ENCODE peak calls at places on chromosomes 2 and 18, in four cellular contexts. One of them, this sample, is unnamed.
A peak's percentile ranks its signal among the peaks of the same experiment; 100 is the strongest.

GRCh38 chr2:28539095-28539494 is 43.2 kb downstream of the PLB1 start:
- DNase-seq in SK-N-SH: no peak
- DNase-seq in sigmoid colon: no peak
- DNase-seq in tibial nerve: no peak
- DNase-seq in this sample: no peak

GRCh38 chr18:28032177-28032576 is 144.8 kb downstream of the CDH2 start:
- DNase-seq in SK-N-SH: no peak
- DNase-seq in sigmoid colon: no peak
- DNase-seq in tibial nerve: no peak
- DNase-seq in this sample: no peak

GRCh38 chr2:124774781-124775180 is 749.7 kb downstream of the CNTNAP5 start:
- DNase-seq in SK-N-SH: no peak
- DNase-seq in sigmoid colon: no peak
- DNase-seq in tibial nerve: no peak
- DNase-seq in this sample: no peak

GRCh38 chr2:85976106-85976920 is 87.5 kb upstream of the ST3GAL5 start:
- DNase-seq in SK-N-SH: no peak
- DNase-seq in sigmoid colon: peak; percentile 47
- DNase-seq in tibial nerve: no peak
- DNase-seq in this sample: no peak

GRCh38 chr2:166900700-166901099 is 12.4 kb downstream of the XIRP2 start:
- DNase-seq in SK-N-SH: no peak
- DNase-seq in sigmoid colon: no peak
- DNase-seq in tibial nerve: no peak
- DNase-seq in this sample: no peak

GRCh38 chr2:168599738-168600137 is 143.7 kb downstream of the CERS6 start:
- DNase-seq in SK-N-SH: no peak
- DNase-seq in sigmoid colon: no peak
- DNase-seq in tibial nerve: no peak
- DNase-seq in this sample: no peak

GRCh38 chr2:37625156-37625555 is 46.3 kb downstream of the CDC42EP3 start:
- DNase-seq in SK-N-SH: no peak
- DNase-seq in sigmoid colon: no peak
- DNase-seq in tibial nerve: no peak
- DNase-seq in this sample: no peak

GRCh38 chr2:38029512-38029911 is 46.4 kb downstream of the CYP1B1 start:
- DNase-seq in SK-N-SH: no peak
- DNase-seq in sigmoid colon: no peak
- DNase-seq in tibial nerve: no peak
- DNase-seq in this sample: no peak

GRCh38 chr2:102021776-102022175 is 30.0 kb downstream of the IL1R2 start:
- DNase-seq in SK-N-SH: no peak
- DNase-seq in sigmoid colon: no peak
- DNase-seq in tibial nerve: no peak
- DNase-seq in this sample: no peak
- H3K4me1 ChIP-seq in SK-N-SH: no peaks in the 10 kb centered on the region
- H3K4me1 ChIP-seq in sigmoid colon: peaks cover 4% of the 10 kb centered on the region
- H3K4me1 ChIP-seq in tibial nerve: no peaks in the 10 kb centered on the region
- H3K4me1 ChIP-seq in this sample: peaks cover 8% of the 10 kb centered on the region

GRCh38 chr18:2903006-2903405 is 56.2 kb downstream of the EMILIN2 start:
- DNase-seq in SK-N-SH: peak; percentile 36
- DNase-seq in sigmoid colon: peak; percentile 86
- DNase-seq in tibial nerve: peak; percentile 69
- DNase-seq in this sample: peak; percentile 85
- H3K27me3 ChIP-seq in SK-N-SH: no peaks in the 10 kb centered on the region
- H3K27me3 ChIP-seq in sigmoid colon: no peaks in the 10 kb centered on the region
- H3K27me3 ChIP-seq in tibial nerve: no peaks in the 10 kb centered on the region
- H3K27me3 ChIP-seq in this sample: no peaks in the 10 kb centered on the region

GRCh38 chr2:13252615-13253014 is 535.9 kb downstream of the TRIB2 start:
- DNase-seq in SK-N-SH: no peak
- DNase-seq in sigmoid colon: no peak
- DNase-seq in tibial nerve: no peak
- DNase-seq in this sample: no peak
- TF ChIP-seq EP300 in SK-N-SH: no peak
- TF ChIP-seq EP300 in sigmoid colon: no peak
- TF ChIP-seq EP300 in tibial nerve: no peak
- TF ChIP-seq EP300 in this sample: no peak

GRCh38 chr2:206764673-206765241 is 371 bp downstream of the MDH1B start:
- DNase-seq in SK-N-SH: no peak
- DNase-seq in sigmoid colon: no peak
- DNase-seq in tibial nerve: no peak
- DNase-seq in this sample: no peak

GRCh38 chr2:206766057-206766930 is 888 bp downstream of the FASTKD2 start:
- DNase-seq in SK-N-SH: no peak
- DNase-seq in sigmoid colon: no peak
- DNase-seq in tibial nerve: no peak
- DNase-seq in this sample: no peak

GRCh38 chr2:206765242-206766056 is at the start of the genes FASTKD2 and MDH1B:
- DNase-seq in SK-N-SH: peak; percentile 85
- DNase-seq in sigmoid colon: peak; percentile 95
- DNase-seq in tibial nerve: peak; percentile 83
- DNase-seq in this sample: peak; percentile 90
- H3K4me1 ChIP-seq in SK-N-SH: peaks cover 5% of the 10 kb centered on the region
- H3K4me1 ChIP-seq in sigmoid colon: peaks cover 28% of the 10 kb centered on the region
- H3K4me1 ChIP-seq in tibial nerve: peaks cover 13% of the 10 kb centered on the region
- H3K4me1 ChIP-seq in this sample: peaks cover 3% of the 10 kb centered on the region

This sample was measured in ovary.